ENCODE peak calls at places on chromosome 22, in eight cellular contexts. One of them, this sample, is unnamed.
A peak's percentile ranks its signal among the peaks of the same experiment; 100 is the strongest.

GRCh38 chr22:42383851-42384417 is 48.3 kb downstream of the NFAM1 start:
- DNase-seq in HTR-8/SVneo: no peak
- DNase-seq in NCI-H69: no peak
- DNase-seq in adrenal gland: no peak
- DNase-seq in sigmoid colon: no peak
- DNase-seq in substantia nigra: no peak
- DNase-seq in left colon: no peak
- DNase-seq in uterus: no peak
- DNase-seq in this sample: no peak

GRCh38 chr22:26474687-26475086 is 8.9 kb downstream of the HPS4 start:
- DNase-seq in NCI-H69: peak; percentile 35
- DNase-seq in substantia nigra: no peak
- DNase-seq in sigmoid colon: no peak
- DNase-seq in HTR-8/SVneo: no peak
- DNase-seq in adrenal gland: no peak
- DNase-seq in left colon: no peak
- DNase-seq in uterus: no peak
- DNase-seq in this sample: no peak

GRCh38 chr22:37563153-37564081 is 3.1 kb downstream of the CDC42EP1 start:
- DNase-seq in uterus: peak; percentile 91
- DNase-seq in left colon: peak; percentile 71
- DNase-seq in sigmoid colon: peak; percentile 94
- DNase-seq in adrenal gland: peak; percentile 95
- DNase-seq in substantia nigra: peak; percentile 87
- DNase-seq in NCI-H69: no peak
- DNase-seq in HTR-8/SVneo: peak; percentile 56
- DNase-seq in this sample: peak; percentile 74

GRCh38 chr22:46149493-46149997 is 781 bp upstream of the PPARA start:
- DNase-seq in left colon: peak; percentile 84
- DNase-seq in substantia nigra: peak; percentile 68
- DNase-seq in sigmoid colon: peak; percentile 84
- DNase-seq in uterus: peak; percentile 55
- DNase-seq in HTR-8/SVneo: no peak
- DNase-seq in adrenal gland: peak; percentile 61
- DNase-seq in NCI-H69: peak; percentile 79
- DNase-seq in this sample: peak; percentile 30

GRCh38 chr22:42368379-42369249 is 63.6 kb downstream of the NFAM1 start:
- DNase-seq in sigmoid colon: peak; percentile 77
- DNase-seq in HTR-8/SVneo: no peak
- DNase-seq in uterus: peak; percentile 39
- DNase-seq in left colon: peak; percentile 50
- DNase-seq in NCI-H69: peak; percentile 85
- DNase-seq in adrenal gland: no peak
- DNase-seq in substantia nigra: no peak
- DNase-seq in this sample: no peak

GRCh38 chr22:27796829-27797792 is 4.4 kb downstream of the MN1 start:
- DNase-seq in left colon: no peak
- DNase-seq in NCI-H69: no peak
- DNase-seq in HTR-8/SVneo: no peak
- DNase-seq in adrenal gland: no peak
- DNase-seq in sigmoid colon: no peak
- DNase-seq in uterus: no peak
- DNase-seq in substantia nigra: no peak
- DNase-seq in this sample: no peak

GRCh38 chr22:19672054-19672776 is 42.1 kb upstream of the SEPTIN5 start:
- DNase-seq in sigmoid colon: no peak
- DNase-seq in HTR-8/SVneo: no peak
- DNase-seq in left colon: no peak
- DNase-seq in substantia nigra: no peak
- DNase-seq in NCI-H69: no peak
- DNase-seq in uterus: no peak
- DNase-seq in adrenal gland: no peak
- DNase-seq in this sample: no peak

GRCh38 chr22:43777204-43777671 is 34.9 kb downstream of the EFCAB6 start:
- DNase-seq in adrenal gland: no peak
- DNase-seq in HTR-8/SVneo: peak; percentile 48
- DNase-seq in substantia nigra: no peak
- DNase-seq in uterus: peak; percentile 23
- DNase-seq in left colon: no peak
- DNase-seq in NCI-H69: no peak
- DNase-seq in sigmoid colon: no peak
- DNase-seq in this sample: peak; percentile 22

GRCh38 chr22:49310354-49310753 is 517.3 kb downstream of the BRD1 start:
- DNase-seq in HTR-8/SVneo: no peak
- DNase-seq in uterus: no peak
- DNase-seq in adrenal gland: no peak
- DNase-seq in left colon: no peak
- DNase-seq in NCI-H69: no peak
- DNase-seq in sigmoid colon: peak; percentile 15
- DNase-seq in substantia nigra: no peak
- DNase-seq in this sample: no peak

GRCh38 chr22:24707477-24707816 is 67.1 kb downstream of the PIWIL3 start:
- DNase-seq in adrenal gland: no peak
- DNase-seq in substantia nigra: no peak
- DNase-seq in uterus: no peak
- DNase-seq in HTR-8/SVneo: no peak
- DNase-seq in left colon: peak; percentile 35
- DNase-seq in sigmoid colon: no peak
- DNase-seq in NCI-H69: peak; percentile 70
- DNase-seq in this sample: no peak

GRCh38 chr22:46462726-46463371 is 74.6 kb downstream of the CELSR1 start:
- DNase-seq in NCI-H69: peak; percentile 84
- DNase-seq in HTR-8/SVneo: peak; percentile 80
- DNase-seq in uterus: no peak
- DNase-seq in left colon: no peak
- DNase-seq in substantia nigra: no peak
- DNase-seq in adrenal gland: peak; percentile 31
- DNase-seq in sigmoid colon: no peak
- DNase-seq in this sample: peak; percentile 31

GRCh38 chr22:38313384-38313955 is 3.8 kb downstream of the CSNK1E start:
- DNase-seq in HTR-8/SVneo: peak; percentile 61
- DNase-seq in sigmoid colon: peak; percentile 95
- DNase-seq in adrenal gland: peak; percentile 77
- DNase-seq in left colon: peak; percentile 63
- DNase-seq in substantia nigra: peak; percentile 60
- DNase-seq in NCI-H69: no peak
- DNase-seq in uterus: peak; percentile 85
- DNase-seq in this sample: no peak

GRCh38 chr22:38697055-38697980 is 3.4 kb downstream of the JOSD1 start:
- DNase-seq in uterus: no peak
- DNase-seq in HTR-8/SVneo: no peak
- DNase-seq in sigmoid colon: peak; percentile 62
- DNase-seq in adrenal gland: peak; percentile 51
- DNase-seq in substantia nigra: no peak
- DNase-seq in left colon: no peak
- DNase-seq in NCI-H69: no peak
- DNase-seq in this sample: no peak

GRCh38 chr22:44359496-44360110 is 46.9 kb upstream of the SHISAL1 start:
- DNase-seq in uterus: no peak
- DNase-seq in sigmoid colon: peak; percentile 67
- DNase-seq in substantia nigra: no peak
- DNase-seq in left colon: peak; percentile 2
- DNase-seq in NCI-H69: no peak
- DNase-seq in adrenal gland: peak; percentile 2
- DNase-seq in HTR-8/SVneo: no peak
- DNase-seq in this sample: no peak

GRCh38 chr22:42895087-42895486 is 38.0 kb upstream of the ARFGAP3 start:
- DNase-seq in NCI-H69: no peak
- DNase-seq in sigmoid colon: no peak
- DNase-seq in uterus: no peak
- DNase-seq in HTR-8/SVneo: no peak
- DNase-seq in adrenal gland: no peak
- DNase-seq in left colon: no peak
- DNase-seq in substantia nigra: no peak
- DNase-seq in this sample: no peak

GRCh38 chr22:32918741-32919140 is 117.2 kb downstream of the TIMP3 start:
- DNase-seq in adrenal gland: no peak
- DNase-seq in uterus: no peak
- DNase-seq in substantia nigra: no peak
- DNase-seq in sigmoid colon: no peak
- DNase-seq in NCI-H69: no peak
- DNase-seq in left colon: no peak
- DNase-seq in HTR-8/SVneo: no peak
- DNase-seq in this sample: no peak

GRCh38 chr22:23121026-23121823 is 20.6 kb downstream of the RSPH14 start:
- DNase-seq in uterus: no peak
- DNase-seq in HTR-8/SVneo: no peak
- DNase-seq in left colon: no peak
- DNase-seq in substantia nigra: peak; percentile 42
- DNase-seq in sigmoid colon: no peak
- DNase-seq in adrenal gland: no peak
- DNase-seq in NCI-H69: no peak
- DNase-seq in this sample: no peak

GRCh38 chr22:45312415-45312814 is 2.7 kb downstream of the FAM118A start:
- DNase-seq in NCI-H69: no peak
- DNase-seq in left colon: no peak
- DNase-seq in uterus: no peak
- DNase-seq in adrenal gland: no peak
- DNase-seq in sigmoid colon: no peak
- DNase-seq in substantia nigra: no peak
- DNase-seq in HTR-8/SVneo: no peak
- DNase-seq in this sample: no peak

GRCh38 chr22:44003016-44003775 is 20.9 kb upstream of the PARVB start:
- DNase-seq in left colon: no peak
- DNase-seq in NCI-H69: no peak
- DNase-seq in uterus: no peak
- DNase-seq in substantia nigra: no peak
- DNase-seq in adrenal gland: no peak
- DNase-seq in HTR-8/SVneo: no peak
- DNase-seq in sigmoid colon: no peak
- DNase-seq in this sample: no peak

GRCh38 chr22:31488988-31489617 is 539 bp downstream of the EIF4ENIF1 start:
- DNase-seq in left colon: peak; percentile 57
- DNase-seq in substantia nigra: peak; percentile 41
- DNase-seq in adrenal gland: peak; percentile 47
- DNase-seq in NCI-H69: peak; percentile 67
- DNase-seq in sigmoid colon: no peak
- DNase-seq in HTR-8/SVneo: no peak
- DNase-seq in uterus: peak; percentile 21
- DNase-seq in this sample: peak; percentile 28

GRCh38 chr22:39090426-39091064 is 6.5 kb upstream of the APOBEC3H start:
- DNase-seq in sigmoid colon: no peak
- DNase-seq in HTR-8/SVneo: peak; percentile 26
- DNase-seq in adrenal gland: no peak
- DNase-seq in NCI-H69: no peak
- DNase-seq in substantia nigra: no peak
- DNase-seq in left colon: peak; percentile 39
- DNase-seq in uterus: no peak
- DNase-seq in this sample: no peak

GRCh38 chr22:48744283-48744641 is 1083.4 kb downstream of the BRD1 start:
- DNase-seq in adrenal gland: no peak
- DNase-seq in HTR-8/SVneo: no peak
- DNase-seq in uterus: no peak
- DNase-seq in sigmoid colon: no peak
- DNase-seq in substantia nigra: no peak
- DNase-seq in NCI-H69: no peak
- DNase-seq in left colon: no peak
- DNase-seq in this sample: no peak

This sample was measured in nucleus accumbens.